ENCODE peak calls at places on chromosomes 6 and 20, in six cellular contexts. F is left ventricle myocardium superior; H is gastrocnemius medialis; Q is stimulated activated memory B cell treated with anti-CD40 and anti-IgM and Interleukin-4, amounts not matched to agents 10 μg/mL and 1 μg/mL and 100 μg/mL, for 72 hours; E is CD4-positive, CD25-positive, alpha-beta regulatory T cell; S is left lung. D is an unnamed sample.

GRCh38 chr6:25359191-25359861 is 80.2 kb downstream of the CARMIL1 start:
- ATAC-seq in F (peak), H (peak), Q (no peak), E (no peak), S (peak), D (peak)

GRCh38 chr20:35568645-35569044 is 26.8 kb downstream of the ERGIC3 start:
- ATAC-seq in F (no peak), H (no peak), Q (no peak), E (no peak), S (peak), D (peak)

GRCh38 chr20:19802099-19802491 is 44.0 kb downstream of the RIN2 start:
- ATAC-seq in F (no peak), H (no peak), Q (no peak), E (no peak), S (no peak), D (no peak)

GRCh38 chr6:36334832-36335459 is 1.7 kb downstream of the BNIP5 start:
- ATAC-seq in F (peak), H (no peak), Q (no peak), E (peak), S (peak), D (no peak)

GRCh38 chr20:2729251-2729713 is 36.7 kb downstream of the EBF4 start:
- ATAC-seq in F (no peak), H (no peak), Q (peak), E (peak), S (no peak), D (no peak)

GRCh38 chr20:37992802-37993538 is 40.3 kb downstream of the TTI1 start:
- ATAC-seq in F (peak), H (peak), Q (no peak), E (no peak), S (peak), D (peak)

GRCh38 chr6:167475947-167476346 is 151.1 kb downstream of the TTLL2 start:
- ATAC-seq in F (no peak), H (no peak), Q (no peak), E (no peak), S (no peak), D (no peak)

GRCh38 chr20:33030076-33030475 is 1.4 kb upstream of the BPIFB6 start:
- ATAC-seq in F (no peak), H (no peak), Q (no peak), E (no peak), S (no peak), D (no peak)

GRCh38 chr6:33782561-33782960 is 6.4 kb downstream of the LEMD2 start:
- ATAC-seq in F (no peak), H (no peak), Q (no peak), E (no peak), S (no peak), D (no peak)

GRCh38 chr20:53227523-53227922 is 255.4 kb downstream of the TSHZ2 start:
- ATAC-seq in F (no peak), H (no peak), Q (no peak), E (no peak), S (no peak), D (no peak)

GRCh38 chr6:4561773-4562172 is 214.4 kb upstream of the CDYL start:
- ATAC-seq in F (no peak), H (no peak), Q (no peak), E (no peak), S (no peak), D (no peak)

GRCh38 chr6:16437984-16438383 is 199.6 kb downstream of the GMPR start:
- ATAC-seq in F (peak), H (no peak), Q (no peak), E (peak), S (peak), D (no peak)

GRCh38 chr6:167493961-167494697 is 169.2 kb downstream of the TTLL2 start:
- ATAC-seq in F (peak), H (no peak), Q (no peak), E (no peak), S (peak), D (no peak)

GRCh38 chr20:59017493-59018231 is 1.6 kb upstream of the TUBB1 start:
- ATAC-seq in F (peak), H (no peak), Q (peak), E (no peak), S (no peak), D (no peak)

GRCh38 chr6:36627801-36628246 is 33.7 kb downstream of the SRSF3 start:
- ATAC-seq in F (peak), H (peak), Q (no peak), E (no peak), S (peak), D (peak)

GRCh38 chr6:46419576-46420002 is 71.7 kb downstream of the RCAN2 start:
- ATAC-seq in F (peak), H (peak), Q (no peak), E (no peak), S (peak), D (peak)

GRCh38 chr6:126123226-126123625 is 136.9 kb downstream of the TRMT11 start:
- ATAC-seq in F (peak), H (no peak), Q (no peak), E (no peak), S (no peak), D (no peak)

GRCh38 chr6:16174368-16175078 is 45.6 kb downstream of the MYLIP start:
- ATAC-seq in F (no peak), H (no peak), Q (no peak), E (no peak), S (no peak), D (no peak)

GRCh38 chr20:40080059-40080652 is 608.9 kb downstream of the MAFB start:
- ATAC-seq in F (no peak), H (no peak), Q (peak), E (no peak), S (no peak), D (no peak)

GRCh38 chr20:43243672-43244269 is 54.1 kb upstream of the PTPRT start:
- ATAC-seq in F (no peak), H (no peak), Q (no peak), E (no peak), S (peak), D (no peak)

GRCh38 chr6:135224037-135224647 is 43.0 kb downstream of the MYB start:
- ATAC-seq in F (no peak), H (no peak), Q (no peak), E (no peak), S (no peak), D (no peak)

GRCh38 chr6:83853968-83854501 is 875 bp downstream of the RIPPLY2 start:
- ATAC-seq in F (no peak), H (no peak), Q (no peak), E (no peak), S (no peak), D (peak)

GRCh38 chr20:49894073-49894470 is 21.3 kb downstream of the SPATA2 start:
- ATAC-seq in F (no peak), H (no peak), Q (peak), E (no peak), S (no peak), D (no peak)

GRCh38 chr20:62136283-62137091 is 6.7 kb downstream of the PSMA7 start:
- ATAC-seq in F (peak), H (no peak), Q (peak), E (peak), S (peak), D (peak)

GRCh38 chr6:20708367-20709124 is 174.3 kb downstream of the CDKAL1 start:
- ATAC-seq in F (no peak), H (no peak), Q (no peak), E (no peak), S (peak), D (no peak)

GRCh38 chr6:32554269-32554919 is 24.3 kb upstream of the HLA-DRB5 start:
- ATAC-seq in F (no peak), H (no peak), Q (no peak), E (no peak), S (no peak), D (no peak)

GRCh38 chr20:22402990-22403859 is 181.1 kb downstream of the FOXA2 start:
- ATAC-seq in F (no peak), H (peak), Q (no peak), E (no peak), S (peak), D (no peak)

GRCh38 chr20:33753143-33753542 is 21.3 kb downstream of the ZNF341 start:
- ATAC-seq in F (no peak), H (no peak), Q (no peak), E (no peak), S (no peak), D (no peak)

GRCh38 chr6:108285381-108285780 is 9.5 kb upstream of the AFG1L start:
- ATAC-seq in F (no peak), H (no peak), Q (no peak), E (no peak), S (no peak), D (no peak)

GRCh38 chr6:33424855-33425667 is 5.2 kb downstream of the SYNGAP1 start:
- ATAC-seq in F (peak), H (no peak), Q (no peak), E (no peak), S (no peak), D (no peak)

GRCh38 chr6:122810189-122810588 is 21.1 kb downstream of the SMPDL3A start:
- ATAC-seq in F (no peak), H (no peak), Q (no peak), E (no peak), S (no peak), D (no peak)

GRCh38 chr6:125844989-125845388 is 54.2 kb downstream of the NCOA7 start:
- ATAC-seq in F (peak), H (peak), Q (no peak), E (no peak), S (no peak), D (no peak)

GRCh38 chr6:31272431-31272830 is 539 bp upstream of the HLA-C start:
- ATAC-seq in F (peak), H (peak), Q (no peak), E (no peak), S (peak), D (peak)

GRCh38 chr6:31740397-31741223 is 805 bp downstream of the MSH5 start:
- ATAC-seq in F (peak), H (no peak), Q (peak), E (no peak), S (peak), D (no peak)

GRCh38 chr20:64003970-64004725 is 23.2 kb downstream of the PRPF6 start:
- ATAC-seq in F (no peak), H (no peak), Q (no peak), E (no peak), S (peak), D (no peak)

D was measured in SK-N-SH treated with all-trans-retinoic acid at 6 μM for 48 hours.